ENCODE peak calls at places on chromosome 1, in four cellular contexts. D is neuronal stem cell, T is NCI-H1930, F is EL. P is an unnamed sample.

GRCh38 chr1:61807606-61808005 is 65.3 kb downstream of the PATJ start:
- DNase-seq in D (no peak), F (no peak), T (no peak), P (no peak)

GRCh38 chr1:16173447-16174260 is 17.8 kb upstream of the EPHA2 start:
- DNase-seq in F (peak), D (no peak), T (no peak), P (no peak)

GRCh38 chr1:8943516-8943896 is 2.2 kb upstream of the CA6 start:
- DNase-seq in T (no peak), F (no peak), D (no peak), P (no peak)

GRCh38 chr1:40199126-40199525 is 37.9 kb downstream of the RLF start:
- DNase-seq in F (no peak), T (no peak), D (no peak), P (no peak)

GRCh38 chr1:6440198-6441126 is 15.9 kb downstream of the ESPN start:
- DNase-seq in D (no peak), F (peak), T (peak), P (no peak)

GRCh38 chr1:58854576-58854975 is 70.7 kb upstream of the JUN start:
- DNase-seq in F (no peak), D (no peak), T (no peak), P (peak)

GRCh38 chr1:68800182-68800581 is 303.3 kb upstream of the DEPDC1 start:
- DNase-seq in D (no peak), F (no peak), T (no peak), P (no peak)

GRCh38 chr1:206004821-206005220 is 1.6 kb upstream of the RAB7B start:
- DNase-seq in T (no peak), D (no peak), F (no peak), P (no peak)

GRCh38 chr1:53330819-53331218 is 2.9 kb upstream of the LRP8 start:
- DNase-seq in D (no peak), T (no peak), F (no peak), P (no peak)

GRCh38 chr1:212609701-212610574 is 1.4 kb downstream of the ATF3 start:
- DNase-seq in F (peak), D (no peak), T (no peak), P (no peak)

GRCh38 chr1:84782311-84782771 is 92.1 kb upstream of the SSX2IP start:
- DNase-seq in D (peak), T (peak), F (peak), P (peak)